ENCODE peak calls at places on chromosomes 11 and 22, in ten cellular contexts. Q, C, M, H, K, A, B, F, E and J are unnamed samples.

GRCh38 chr11:117498791-117499190 is 171.1 kb downstream of the CEP164 start:
- DNase-seq in Q (no peak), H (peak), F (no peak), K (no peak), E (no peak), C (no peak), B (no peak), M (no peak), A (no peak), J (no peak)

GRCh38 chr11:84322211-84322610 is 1036.0 kb upstream of the CCDC90B start:
- DNase-seq in E (no peak), C (no peak), Q (no peak), B (no peak), K (no peak), H (no peak), M (no peak), F (no peak), A (no peak), J (no peak)

GRCh38 chr11:97729546-97730272 is 1291.0 kb upstream of the CNTN5 start:
- DNase-seq in M (no peak), C (no peak), Q (no peak), H (no peak), B (no peak), F (no peak), A (no peak), K (no peak), E (no peak), J (no peak)

GRCh38 chr11:47750725-47751124 is 16.4 kb downstream of the FNBP4 start:
- DNase-seq in K (no peak), Q (no peak), A (no peak), B (no peak), H (no peak), C (no peak), F (no peak), M (no peak), E (no peak), J (no peak)

GRCh38 chr11:19393119-19393518 is 152.4 kb upstream of the E2F8 start:
- DNase-seq in F (no peak), M (no peak), Q (no peak), K (no peak), E (no peak), A (no peak), B (no peak), H (no peak), C (no peak), J (no peak)

GRCh38 chr11:71379722-71380121 is 68.5 kb downstream of the DHCR7 start:
- DNase-seq in Q (no peak), C (no peak), B (no peak), E (no peak), F (no peak), A (no peak), K (no peak), M (no peak), H (no peak), J (no peak)

GRCh38 chr11:40179541-40179940 is 1279.9 kb downstream of the LRRC4C start:
- DNase-seq in B (no peak), Q (no peak), K (no peak), H (no peak), A (no peak), M (no peak), E (no peak), C (no peak), F (no peak), J (no peak)

GRCh38 chr22:35299217-35299716 is 427 bp upstream of the TOM1 start:
- DNase-seq in B (no peak), C (peak), Q (no peak), A (no peak), E (peak), F (no peak), M (no peak), K (no peak), H (no peak), J (peak)

GRCh38 chr11:43316451-43316850 is 4.7 kb downstream of the API5 start:
- DNase-seq in B (no peak), M (peak), K (no peak), A (no peak), H (no peak), E (no peak), Q (no peak), C (no peak), F (no peak), J (no peak)

GRCh38 chr11:66365711-66366619 is 5.6 kb downstream of the SLC29A2 start:
- DNase-seq in C (no peak), B (no peak), F (no peak), H (no peak), Q (no peak), M (no peak), K (no peak), A (no peak), E (no peak), J (no peak)

GRCh38 chr11:34633990-34634725 is 13.3 kb downstream of the EHF start:
- DNase-seq in B (no peak), E (no peak), F (no peak), C (no peak), M (no peak), Q (no peak), K (no peak), H (no peak), A (no peak), J (no peak)

GRCh38 chr11:122714484-122714883 is 59.0 kb downstream of the UBASH3B start:
- DNase-seq in F (no peak), C (no peak), B (no peak), H (no peak), K (no peak), M (no peak), A (no peak), E (no peak), Q (no peak), J (no peak)

GRCh38 chr11:125429807-125430678 is 66.0 kb downstream of the FEZ1 start:
- DNase-seq in H (no peak), A (no peak), F (no peak), C (no peak), K (no peak), M (no peak), Q (no peak), E (no peak), B (no peak), J (no peak)

GRCh38 chr11:102807921-102808320 is 10.0 kb upstream of the MMP1 start:
- DNase-seq in C (no peak), M (peak), A (no peak), H (no peak), Q (no peak), K (peak), F (no peak), E (peak), B (no peak), J (no peak)

GRCh38 chr11:72015511-72016061 is 16.9 kb downstream of the IL18BP start:
- DNase-seq in B (no peak), F (no peak), E (no peak), Q (no peak), A (no peak), K (no peak), C (no peak), M (no peak), H (no peak), J (no peak)